ENCODE peak calls at places on chromosomes 1 and 21, in five cellular contexts. F, P, L, Y and C are unnamed samples.

GRCh38 chr1:55898191-55898590 is 681.2 kb downstream of the PLPP3 start:
- DNase-seq in Y (no peak), L (no peak), F (peak), P (no peak), C (no peak)

GRCh38 chr1:240611228-240611618 is 732 bp downstream of the GREM2 start:
- DNase-seq in P (no peak), F (no peak), L (no peak), Y (peak), C (no peak)

GRCh38 chr1:225918280-225918679 is 5.8 kb downstream of the PYCR2 start:
- DNase-seq in Y (no peak), F (no peak), P (no peak), L (no peak), C (no peak)

GRCh38 chr21:42939581-42940413 is 14.4 kb upstream of the ERVH48-1 start:
- DNase-seq in Y (no peak), L (no peak), F (peak), P (no peak), C (no peak)

GRCh38 chr1:181469829-181470228 is 13.5 kb upstream of the CACNA1E start:
- DNase-seq in P (no peak), L (no peak), F (peak), Y (no peak), C (no peak)

GRCh38 chr1:215114154-215114933 is 31.8 kb downstream of the KCNK2 start:
- DNase-seq in P (no peak), F (peak), Y (no peak), L (no peak), C (no peak)

GRCh38 chr1:44067258-44068250 is 36.3 kb upstream of the SLC6A9 start:
- DNase-seq in L (no peak), Y (no peak), F (no peak), P (no peak), C (no peak)

GRCh38 chr1:235650341-235651169 is 971 bp upstream of the GNG4 start:
- DNase-seq in F (no peak), L (peak), Y (peak), P (no peak), C (no peak)

GRCh38 chr1:67308136-67308535 is 463 bp downstream of the IL12RB2 start:
- DNase-seq in L (no peak), P (no peak), F (no peak), Y (peak), C (no peak)

GRCh38 chr1:18926315-18927081 is 24.1 kb upstream of the ALDH4A1 start:
- DNase-seq in F (peak), P (peak), Y (no peak), L (peak), C (peak)

GRCh38 chr1:156638596-156638995 is 3.3 kb upstream of the BCAN start:
- DNase-seq in L (no peak), F (no peak), P (no peak), Y (no peak), C (no peak)

GRCh38 chr1:43711524-43712386 is 4.4 kb downstream of the ST3GAL3 start:
- DNase-seq in F (peak), L (no peak), P (no peak), Y (no peak), C (no peak)

GRCh38 chr1:67945733-67946374 is 104.6 kb downstream of the DIRAS3 start:
- DNase-seq in P (no peak), F (no peak), L (no peak), Y (no peak), C (no peak)

GRCh38 chr1:85361106-85361505 is 84.7 kb upstream of the BCL10 start:
- DNase-seq in F (no peak), Y (no peak), L (no peak), P (no peak), C (no peak)

GRCh38 chr1:226814751-226815496 is 55.5 kb upstream of the PSEN2 start:
- DNase-seq in F (peak), P (no peak), Y (no peak), L (no peak), C (no peak)

GRCh38 chr1:52032785-52033131 is 852 bp downstream of the KTI12 start:
- DNase-seq in L (peak), P (no peak), F (no peak), Y (peak), C (no peak)

GRCh38 chr1:224727851-224728250 is 111.7 kb downstream of the CNIH3 start:
- DNase-seq in F (peak), L (no peak), P (no peak), Y (no peak), C (no peak)

GRCh38 chr1:78688701-78689100 is 39.1 kb downstream of the IFI44 start:
- DNase-seq in Y (peak), F (no peak), P (no peak), L (no peak), C (no peak)

GRCh38 chr1:33182452-33182851 is 609 bp upstream of the TRIM62 start:
- DNase-seq in Y (peak), P (no peak), L (no peak), F (no peak), C (no peak)

GRCh38 chr1:110262846-110263631 is 52.9 kb downstream of the KCNC4 start:
- DNase-seq in Y (no peak), P (no peak), L (no peak), F (no peak), C (no peak)

GRCh38 chr1:115090547-115090946 is 1.2 kb upstream of the TSPAN2 start:
- DNase-seq in F (no peak), L (no peak), P (no peak), Y (peak), C (no peak)

GRCh38 chr1:183783896-183784637 is 20.9 kb upstream of the RGL1 start:
- DNase-seq in F (no peak), P (no peak), L (no peak), Y (no peak), C (no peak)

GRCh38 chr1:245458234-245458633 is 303.4 kb downstream of the KIF26B start:
- DNase-seq in L (no peak), Y (no peak), P (no peak), F (no peak), C (no peak)

GRCh38 chr1:183473286-183473536 is 912 bp downstream of the SMG7 start:
- DNase-seq in F (no peak), P (no peak), Y (no peak), L (no peak), C (no peak)

GRCh38 chr1:78464449-78464891 is 26.3 kb upstream of the PTGFR start:
- DNase-seq in Y (no peak), L (no peak), F (no peak), P (no peak), C (no peak)

GRCh38 chr1:211920602-211921226 is 90.2 kb upstream of the LPGAT1 start:
- DNase-seq in L (no peak), F (no peak), P (no peak), Y (no peak), C (no peak)

GRCh38 chr1:36529762-36530260 is 47.1 kb upstream of the CSF3R start:
- DNase-seq in P (no peak), L (no peak), F (no peak), Y (no peak), C (no peak)

GRCh38 chr1:180150982-180151381 is 3.7 kb upstream of the QSOX1 start:
- DNase-seq in P (no peak), F (no peak), Y (no peak), L (no peak), C (no peak)

GRCh38 chr1:113140588-113141446 is 67.8 kb downstream of the LRIG2 start:
- DNase-seq in F (peak), Y (peak), P (peak), L (peak), C (peak)

GRCh38 chr21:35791541-35792335 is 268.6 kb downstream of the SETD4 start:
- DNase-seq in Y (no peak), L (no peak), F (no peak), P (no peak), C (no peak)

GRCh38 chr1:91730781-91731732 is 154.9 kb downstream of the TGFBR3 start:
- DNase-seq in F (no peak), L (peak), P (peak), Y (peak), C (peak)

GRCh38 chr1:111747282-111747734 is 8.1 kb upstream of the INKA2 start:
- DNase-seq in L (peak), P (peak), F (no peak), Y (peak), C (peak)

GRCh38 chr1:12083766-12084165 is 20.7 kb downstream of the TNFRSF8 start:
- DNase-seq in Y (no peak), P (no peak), F (no peak), L (no peak), C (no peak)

GRCh38 chr1:48851638-48852037 is 74.9 kb upstream of the BEND5 start:
- DNase-seq in L (no peak), Y (no peak), F (peak), P (no peak), C (no peak)